ENCODE peak calls at places on chromosomes 4 and X, in four cellular contexts. F is thoracic aorta, R is NCI-H1417, Z is neural crest cell. M is an unnamed sample.

GRCh38 chr4:22514001-22514400 is 1.9 kb downstream of the ADGRA3 start:
- DNase-seq in R (no peak), Z (no peak), F (no peak), M (no peak)

GRCh38 chr4:139633661-139634060 is 32.0 kb upstream of the MGST2 start:
- DNase-seq in Z (no peak), F (no peak), R (peak), M (no peak)

GRCh38 chr4:7013171-7013570 is 30.0 kb upstream of the TADA2B start:
- DNase-seq in Z (no peak), R (no peak), F (no peak), M (no peak)

GRCh38 chrX:150841466-150842197 is 56.8 kb downstream of the CD99L2 start:
- DNase-seq in R (peak), Z (no peak), F (no peak), M (no peak)

GRCh38 chr4:25190407-25190806 is 30.2 kb upstream of the SEPSECS start:
- DNase-seq in R (no peak), Z (no peak), F (no peak), M (no peak)

GRCh38 chr4:25580633-25581467 is 74.8 kb upstream of the SLC34A2 start:
- DNase-seq in F (no peak), Z (no peak), R (no peak), M (no peak)

GRCh38 chr4:1177274-1178141 is 5.1 kb upstream of the SPON2 start:
- DNase-seq in F (no peak), Z (no peak), R (no peak), M (no peak)

GRCh38 chrX:54540289-54540688 is 10.3 kb downstream of the GNL3L start:
- DNase-seq in Z (no peak), F (no peak), R (no peak), M (no peak)

M was measured in HuH-7.5.